ENCODE peak calls at places on chromosomes 5 and 9, in seven cellular contexts. J, S, H, P, M, W and Q are unnamed samples.

GRCh38 chr9:34809504-34810186 is 99.7 kb upstream of the CCL21 start:
- ATAC-seq in J (peak), W (peak), M (peak), S (no peak), H (peak), P (no peak), Q (no peak)

GRCh38 chr5:40841068-40841805 is at the start of gene CARD6:
- ATAC-seq in W (peak), J (peak), H (peak), M (peak), S (no peak), P (no peak), Q (no peak)

GRCh38 chr9:16687678-16688369 is 182.6 kb downstream of the BNC2 start:
- ATAC-seq in P (no peak), W (no peak), J (no peak), M (no peak), S (no peak), H (no peak), Q (no peak)

GRCh38 chr5:107100121-107100520 is 570.6 kb downstream of the EFNA5 start:
- ATAC-seq in P (no peak), S (no peak), J (no peak), H (no peak), W (no peak), M (no peak), Q (no peak)

GRCh38 chr9:124752967-124753366 is 18.1 kb downstream of the NR6A1 start:
- ATAC-seq in S (no peak), J (no peak), M (no peak), P (no peak), H (no peak), W (no peak), Q (no peak)

GRCh38 chr5:159518361-159518760 is 188.1 kb upstream of the IL12B start:
- ATAC-seq in H (no peak), W (peak), S (no peak), P (no peak), J (no peak), M (no peak), Q (no peak)

GRCh38 chr5:79984363-79984762 is 6.7 kb downstream of the MTX3 start:
- ATAC-seq in S (no peak), J (no peak), M (no peak), H (no peak), W (no peak), P (no peak), Q (no peak)

GRCh38 chr5:110612778-110613396 is 113.6 kb downstream of the TMEM232 start:
- ATAC-seq in J (no peak), P (no peak), H (no peak), W (no peak), S (no peak), M (no peak), Q (no peak)

GRCh38 chr5:111223086-111223789 is 946 bp upstream of the CAMK4 start:
- ATAC-seq in H (no peak), S (peak), P (no peak), M (no peak), J (peak), W (no peak), Q (no peak)

GRCh38 chr5:1563617-1564181 is 39.9 kb upstream of the LPCAT1 start:
- ATAC-seq in W (peak), H (no peak), M (no peak), P (peak), J (no peak), S (no peak), Q (peak)

GRCh38 chr9:107760469-107761242 is 271.1 kb upstream of the KLF4 start:
- ATAC-seq in H (peak), W (peak), P (no peak), M (peak), S (no peak), J (no peak), Q (no peak)

GRCh38 chr5:22625451-22625850 is 227.7 kb downstream of the CDH12 start:
- ATAC-seq in J (no peak), S (no peak), W (no peak), P (no peak), M (no peak), H (no peak), Q (no peak)

GRCh38 chr9:97625620-97626019 is 7.5 kb downstream of the TSTD2 start:
- ATAC-seq in J (no peak), H (peak), P (no peak), S (no peak), M (peak), W (no peak), Q (no peak)

GRCh38 chr5:74993743-74994142 is 58.6 kb downstream of the GCNT4 start:
- ATAC-seq in H (no peak), S (no peak), M (no peak), J (no peak), W (no peak), P (no peak), Q (no peak)

GRCh38 chr5:117435203-117435602 is 860.6 kb upstream of the SEMA6A start:
- ATAC-seq in H (no peak), P (no peak), J (no peak), S (no peak), W (no peak), M (no peak), Q (no peak)

GRCh38 chr9:21357479-21358290 is 7.0 kb upstream of the IFNA6 start:
- ATAC-seq in P (peak), H (no peak), W (no peak), J (no peak), M (no peak), S (peak), Q (peak)

GRCh38 chr5:79287907-79288306 is 52.0 kb downstream of the JMY start:
- ATAC-seq in W (no peak), S (no peak), H (no peak), M (no peak), J (no peak), P (no peak), Q (no peak)

GRCh38 chr5:138754699-138755057 is 1.5 kb downstream of the CTNNA1 start:
- ATAC-seq in H (no peak), P (no peak), M (no peak), W (no peak), J (no peak), S (no peak), Q (no peak)

GRCh38 chr5:103031607-103032006 is 88.3 kb downstream of the GIN1 start:
- ATAC-seq in W (peak), H (no peak), J (no peak), P (no peak), M (no peak), S (no peak), Q (no peak)

GRCh38 chr5:131005963-131006684 is 158.9 kb downstream of the HINT1 start:
- ATAC-seq in J (no peak), P (no peak), M (no peak), W (no peak), H (no peak), S (no peak), Q (no peak)

GRCh38 chr5:11655681-11656080 is 248.6 kb downstream of the CTNND2 start:
- ATAC-seq in W (no peak), J (no peak), S (no peak), M (no peak), P (no peak), H (no peak), Q (no peak)

GRCh38 chr9:133708770-133709611 is 29.2 kb downstream of the SARDH start:
- ATAC-seq in S (peak), W (no peak), J (no peak), H (no peak), M (no peak), P (no peak), Q (peak)

GRCh38 chr5:14166437-14166836 is 23.3 kb downstream of the TRIO start:
- ATAC-seq in H (no peak), W (no peak), P (no peak), M (no peak), J (no peak), S (no peak), Q (no peak)

GRCh38 chr5:141369994-141370848 is at the start of gene PCDHGB3:
- ATAC-seq in H (peak), M (peak), S (peak), P (peak), W (peak), J (peak), Q (peak)

GRCh38 chr5:164649266-164649665 is 1143.8 kb downstream of the MAT2B start:
- ATAC-seq in P (no peak), W (no peak), M (no peak), J (no peak), S (no peak), H (no peak), Q (no peak)

GRCh38 chr9:34025062-34025461 is 23.6 kb downstream of the UBAP2 start:
- ATAC-seq in H (peak), W (no peak), S (no peak), M (peak), J (no peak), P (no peak), Q (no peak)

GRCh38 chr9:75061169-75061568 is 26.8 kb downstream of the NMRK1 start:
- ATAC-seq in J (no peak), W (no peak), S (no peak), H (no peak), M (no peak), P (no peak), Q (no peak)

GRCh38 chr9:126631254-126631653 is 17.5 kb downstream of the LMX1B start:
- ATAC-seq in J (no peak), S (no peak), P (no peak), W (peak), M (no peak), H (no peak), Q (no peak)

GRCh38 chr5:760363-761205 is 23.9 kb downstream of the ZDHHC11B start:
- ATAC-seq in P (no peak), J (no peak), W (no peak), M (no peak), H (no peak), S (no peak), Q (no peak)

GRCh38 chr9:80070071-80070742 is 498.4 kb downstream of the TLE4 start:
- ATAC-seq in S (no peak), J (no peak), M (no peak), P (no peak), H (no peak), W (no peak), Q (peak)